ENCODE peak calls at places on chromosomes 12 and 14, in five cellular contexts. U is naive B cell, I is WERI-Rb-1, V is mucosa of descending colon, K is gastrocnemius medialis. E is an unnamed sample.

GRCh38 chr12:81022531-81022930 is 55.3 kb upstream of the ACSS3 start:
- DNase-seq in U (no peak), I (no peak), V (no peak), K (no peak), E (no peak)

GRCh38 chr12:54160807-54161480 is 27.8 kb downstream of the SMUG1 start:
- DNase-seq in U (no peak), I (no peak), V (no peak), K (no peak), E (no peak)

GRCh38 chr12:68259318-68259940 is 6.0 kb upstream of the IL22 start:
- DNase-seq in U (no peak), I (no peak), V (no peak), K (no peak), E (no peak)

GRCh38 chr12:113486722-113487121 is 15.1 kb upstream of the LHX5 start:
- DNase-seq in U (no peak), I (no peak), V (no peak), K (no peak), E (no peak)

GRCh38 chr14:28731358-28731757 is 35.2 kb upstream of the FOXG1 start:
- DNase-seq in U (no peak), I (no peak), V (no peak), K (no peak), E (no peak)

GRCh38 chr12:70443274-70443673 is 77.2 kb downstream of the KCNMB4 start:
- DNase-seq in U (no peak), I (no peak), V (no peak), K (no peak), E (no peak)

GRCh38 chr14:74518221-74518620 is 24.7 kb downstream of the ISCA2 start:
- DNase-seq in U (no peak), I (peak; percentile 62), V (peak; percentile 5), K (no peak), E (no peak)

GRCh38 chr14:22391908-22392307 is 197.1 kb downstream of the DAD1 start:
- DNase-seq in U (peak; percentile 46), I (peak; percentile 68), V (no peak), K (no peak), E (peak; percentile 85)

GRCh38 chr12:4441355-4442330 is 4.0 kb downstream of the FGF6 start:
- DNase-seq in U (no peak), I (peak; percentile 57), V (no peak), K (no peak), E (no peak)

GRCh38 chr12:114682101-114682919 is 1.7 kb downstream of the TBX3 start:
- DNase-seq in U (no peak), I (no peak), V (no peak), K (no peak), E (no peak)

GRCh38 chr12:111455448-111456320 is 50.0 kb downstream of the SH2B3 start:
- DNase-seq in U (no peak), I (no peak), V (no peak), K (no peak), E (no peak)

GRCh38 chr12:29103539-29103974 is 45.5 kb upstream of the FAR2 start:
- DNase-seq in U (peak; percentile 18), I (no peak), V (no peak), K (no peak), E (peak; percentile 9)

GRCh38 chr14:26984318-26985177 is 386.7 kb upstream of the NOVA1 start:
- DNase-seq in U (no peak), I (peak; percentile 66), V (peak; percentile 19), K (peak; percentile 5), E (peak; percentile 90)

GRCh38 chr12:122965356-122965755 is 907 bp downstream of the ABCB9 start:
- DNase-seq in U (no peak), I (no peak), V (no peak), K (no peak), E (no peak)

GRCh38 chr14:101030586-101030985 is 127.1 kb upstream of the RTL1 start:
- DNase-seq in U (no peak), I (no peak), V (no peak), K (no peak), E (no peak)

GRCh38 chr12:45050751-45051489 is at the start of gene DBX2:
- DNase-seq in U (no peak), I (peak; percentile 54), V (no peak), K (no peak), E (peak; percentile 77)

GRCh38 chr12:64256166-64256800 is 34.2 kb upstream of the KICS2 start:
- DNase-seq in U (peak; percentile 39), I (no peak), V (no peak), K (no peak), E (peak; percentile 85)

GRCh38 chr12:94994312-94994711 is 9.2 kb downstream of the NDUFA12 start:
- DNase-seq in U (no peak), I (no peak), V (no peak), K (no peak), E (no peak)

GRCh38 chr14:52283099-52283498 is 15.6 kb downstream of the PTGDR start:
- DNase-seq in U (no peak), I (no peak), V (no peak), K (no peak), E (no peak)

GRCh38 chr12:63753743-63754142 is 26.0 kb upstream of the RXYLT1 start:
- DNase-seq in U (no peak), I (peak; percentile 9), V (no peak), K (no peak), E (no peak)